ENCODE peak calls at places on chromosomes 2 and 18, in six cellular contexts. U is activated CD8-positive, alpha-beta memory T cell treated with anti-CD3 and anti-CD28 coated beads, Interleukin-2, amount 10 ng/mL, durations not matched to agents 7 days and 5 days; E is aorta; T is CD8-positive, alpha-beta T cell; F is PC-3; V is DMS153. J is an unnamed sample.

GRCh38 chr2:53938904-53939303 is 31.9 kb downstream of the PSME4 start:
- DNase-seq in U (no peak), E (no peak), T (no peak), F (no peak), V (no peak), J (no peak)

GRCh38 chr2:71277536-71278103 is 50.7 kb upstream of the PAIP2B start:
- DNase-seq in U (peak), E (peak), T (no peak), F (peak), V (no peak), J (peak)

GRCh38 chr2:29802976-29803375 is 118.4 kb downstream of the ALK start:
- DNase-seq in U (no peak), E (no peak), T (no peak), F (peak), V (no peak), J (no peak)

GRCh38 chr2:47288864-47289263 is 114.1 kb upstream of the MSH2 start:
- DNase-seq in U (no peak), E (no peak), T (no peak), F (peak), V (no peak), J (no peak)

GRCh38 chr18:23684515-23685197 is 4.6 kb upstream of the LAMA3 start:
- DNase-seq in U (no peak), E (no peak), T (no peak), F (peak), V (no peak), J (no peak)

GRCh38 chr2:31483246-31483645 is 68.7 kb upstream of the XDH start:
- DNase-seq in U (no peak), E (no peak), T (no peak), F (no peak), V (no peak), J (no peak)

GRCh38 chr2:69715964-69716363 is 26.0 kb upstream of the ANXA4 start:
- DNase-seq in U (no peak), E (no peak), T (no peak), F (no peak), V (no peak), J (no peak)

GRCh38 chr2:3179208-3179607 is 198.4 kb downstream of the EIPR1 start:
- DNase-seq in U (no peak), E (no peak), T (no peak), F (no peak), V (no peak), J (peak)

GRCh38 chr2:9657731-9658130 is 26.9 kb upstream of the YWHAQ start:
- DNase-seq in U (no peak), E (peak), T (no peak), F (no peak), V (no peak), J (no peak)

GRCh38 chr2:120856421-120856862 is 120.8 kb downstream of the GLI2 start:
- DNase-seq in U (no peak), E (peak), T (no peak), F (peak), V (no peak), J (no peak)

GRCh38 chr2:98281607-98282006 is 64.6 kb upstream of the CNGA3 start:
- DNase-seq in U (no peak), E (no peak), T (no peak), F (no peak), V (no peak), J (no peak)

GRCh38 chr2:104849618-104850097 is 4.3 kb upstream of the POU3F3 start:
- DNase-seq in U (peak), E (no peak), T (peak), F (peak), V (peak), J (no peak)

GRCh38 chr2:144453039-144453336 is 66.9 kb downstream of the ZEB2 start:
- DNase-seq in U (no peak), E (no peak), T (no peak), F (peak), V (no peak), J (no peak)

GRCh38 chr18:79609021-79609461 is 70.6 kb upstream of the CTDP1 start:
- DNase-seq in U (no peak), E (peak), T (no peak), F (no peak), V (no peak), J (no peak)

GRCh38 chr2:195488567-195488966 is 168.5 kb upstream of the SLC39A10 start:
- DNase-seq in U (no peak), E (no peak), T (no peak), F (no peak), V (no peak), J (no peak)

GRCh38 chr2:75003773-75004172 is 45.3 kb downstream of the POLE4 start:
- DNase-seq in U (no peak), E (no peak), T (no peak), F (no peak), V (no peak), J (no peak)

GRCh38 chr18:58213445-58213844 is 169.4 kb downstream of the NEDD4L start:
- DNase-seq in U (no peak), E (no peak), T (no peak), F (peak), V (no peak), J (no peak)

GRCh38 chr2:138356178-138356577 is 145.4 kb upstream of the SPOPL start:
- DNase-seq in U (no peak), E (no peak), T (no peak), F (no peak), V (no peak), J (no peak)

GRCh38 chr2:9753665-9754531 is 89.4 kb upstream of the TAF1B start:
- DNase-seq in U (peak), E (no peak), T (peak), F (peak), V (no peak), J (no peak)

GRCh38 chr2:165698621-165698946 is 95.5 kb downstream of the GALNT3 start:
- DNase-seq in U (no peak), E (no peak), T (no peak), F (peak), V (peak), J (peak)

GRCh38 chr2:224885836-224886547 is 156.3 kb downstream of the DOCK10 start:
- DNase-seq in U (no peak), E (no peak), T (no peak), F (peak), V (no peak), J (no peak)

GRCh38 chr2:109168080-109168479 is 39.1 kb downstream of the SH3RF3 start:
- DNase-seq in U (no peak), E (no peak), T (no peak), F (no peak), V (no peak), J (no peak)

J was measured in H1.